ENCODE peak calls at places on chromosomes 5 and 9, in six cellular contexts. C, R, M, H, X and U are unnamed samples.

GRCh38 chr9:87793292-87793691 is 67.4 kb downstream of the CTSL start:
- DNase-seq in C (no peak), X (no peak), H (peak), M (peak), R (peak), U (no peak)

GRCh38 chr9:137781906-137782585 is 95.5 kb upstream of the CACNA1B start:
- DNase-seq in C (no peak), R (no peak), X (no peak), H (no peak), M (no peak), U (no peak)

GRCh38 chr9:133533878-133534277 is 626 bp upstream of the ADAMTSL2 start:
- DNase-seq in M (no peak), C (no peak), R (no peak), H (no peak), X (no peak), U (no peak)

GRCh38 chr9:128115187-128116103 is 12.1 kb downstream of the PTGES2 start:
- DNase-seq in M (no peak), C (no peak), R (no peak), H (no peak), X (no peak), U (no peak)

GRCh38 chr9:2493106-2493505 is 128.5 kb upstream of the VLDLR start:
- DNase-seq in H (no peak), R (peak), M (no peak), C (no peak), X (no peak), U (no peak)

GRCh38 chr9:89483592-89484474 is 14.1 kb downstream of the SEMA4D start:
- DNase-seq in X (peak), M (no peak), H (no peak), C (peak), R (no peak), U (no peak)

GRCh38 chr5:148125641-148126040 is 42.7 kb upstream of the SPINK14 start:
- DNase-seq in R (peak), X (no peak), H (peak), M (no peak), C (no peak), U (no peak)

GRCh38 chr9:36991516-36992134 is 42.4 kb downstream of the PAX5 start:
- DNase-seq in X (no peak), R (no peak), M (peak), H (no peak), C (no peak), U (no peak)

GRCh38 chr9:94919376-94920098 is 193.0 kb downstream of the AOPEP start:
- DNase-seq in R (peak), C (no peak), H (peak), X (no peak), M (peak), U (no peak)

GRCh38 chr9:38017149-38017884 is 51.7 kb downstream of the SHB start:
- DNase-seq in H (peak), C (no peak), M (peak), R (peak), X (no peak), U (no peak)

GRCh38 chr9:3455712-3456111 is 70.1 kb downstream of the RFX3 start:
- DNase-seq in M (no peak), R (no peak), H (no peak), C (no peak), X (no peak), U (no peak)

GRCh38 chr9:127523312-127523851 is 72.1 kb downstream of the LRSAM1 start:
- DNase-seq in C (no peak), X (no peak), M (no peak), R (peak), H (peak), U (no peak)

GRCh38 chr5:175813943-175814630 is 57.3 kb upstream of the CPLX2 start:
- DNase-seq in M (no peak), R (no peak), X (no peak), H (no peak), C (no peak), U (no peak)

GRCh38 chr5:143114481-143114880 is 289.0 kb downstream of the NR3C1 start:
- DNase-seq in C (no peak), M (no peak), X (no peak), H (no peak), R (no peak), U (no peak)

GRCh38 chr5:120240716-120241115 is 223.4 kb upstream of the PRR16 start:
- DNase-seq in C (no peak), M (no peak), H (peak), X (no peak), R (peak), U (no peak)

GRCh38 chr9:134960701-134961181 is 43.0 kb upstream of the FCN1 start:
- DNase-seq in M (no peak), X (no peak), R (no peak), H (no peak), C (no peak), U (no peak)

GRCh38 chr5:138981131-138981530 is 106.0 kb upstream of the LRRTM2 start:
- DNase-seq in H (peak), R (peak), X (no peak), C (no peak), M (peak), U (no peak)

GRCh38 chr5:72130342-72130741 is 23.1 kb downstream of the MAP1B start:
- DNase-seq in C (no peak), M (no peak), X (no peak), R (peak), H (no peak), U (no peak)